ENCODE peak calls at places on chromosomes 1 and 21, in five cellular contexts. L is suprapubic skin, U is transverse colon, Y is vagina, N is SK-N-SH. I is an unnamed sample.

GRCh38 chr1:21886486-21887215 is 50.5 kb downstream of the HSPG2 start:
- DNase-seq in L (no peak), N (no peak), Y (no peak), U (no peak), I (no peak)

GRCh38 chr1:170048515-170048914 is 26.0 kb downstream of the KIFAP3 start:
- DNase-seq in L (no peak), N (no peak), Y (no peak), U (no peak), I (no peak)

GRCh38 chr1:48439380-48439779 is 32.6 kb downstream of the SPATA6 start:
- DNase-seq in N (no peak), U (no peak), L (no peak), Y (no peak), I (no peak)

GRCh38 chr1:2346691-2347408 is 44.5 kb downstream of the MORN1 start:
- DNase-seq in N (no peak), U (no peak), Y (no peak), L (peak; percentile 44), I (no peak)

GRCh38 chr1:198254948-198255347 is 98.2 kb downstream of the NEK7 start:
- DNase-seq in U (no peak), Y (no peak), L (no peak), N (no peak), I (no peak)

GRCh38 chr21:29240136-29240535 is 58.6 kb upstream of the BACH1 start:
- DNase-seq in N (no peak), L (no peak), Y (no peak), U (no peak), I (no peak)

GRCh38 chr1:43913666-43914325 is 19.8 kb upstream of the ARTN start:
- DNase-seq in L (no peak), N (no peak), Y (no peak), U (no peak), I (no peak)

GRCh38 chr21:27507695-27508094 is 540.8 kb upstream of the ADAMTS5 start:
- DNase-seq in N (no peak), Y (no peak), L (no peak), U (no peak), I (no peak)

GRCh38 chr1:85321237-85321964 is 45.0 kb upstream of the BCL10 start:
- DNase-seq in U (no peak), L (no peak), N (no peak), Y (no peak), I (peak; percentile 18)

GRCh38 chr1:198584163-198584562 is 43.7 kb upstream of the ATP6V1G3 start:
- DNase-seq in L (no peak), U (no peak), Y (no peak), N (no peak), I (no peak)

GRCh38 chr1:222592171-222592570 is 2.4 kb upstream of the TAF1A start:
- DNase-seq in L (no peak), N (no peak), Y (no peak), U (no peak), I (no peak)

GRCh38 chr1:228340686-228341449 is 65.8 kb downstream of the TRIM11 start:
- DNase-seq in U (peak; percentile 9), N (peak; percentile 75), L (peak; percentile 52), Y (no peak), I (no peak)

GRCh38 chr1:84712288-84712874 is 22.1 kb upstream of the SSX2IP start:
- DNase-seq in Y (no peak), N (no peak), L (no peak), U (no peak), I (no peak)

GRCh38 chr1:245715970-245716369 is 561.2 kb downstream of the KIF26B start:
- DNase-seq in L (no peak), Y (no peak), N (no peak), U (no peak), I (no peak)

DNA sequence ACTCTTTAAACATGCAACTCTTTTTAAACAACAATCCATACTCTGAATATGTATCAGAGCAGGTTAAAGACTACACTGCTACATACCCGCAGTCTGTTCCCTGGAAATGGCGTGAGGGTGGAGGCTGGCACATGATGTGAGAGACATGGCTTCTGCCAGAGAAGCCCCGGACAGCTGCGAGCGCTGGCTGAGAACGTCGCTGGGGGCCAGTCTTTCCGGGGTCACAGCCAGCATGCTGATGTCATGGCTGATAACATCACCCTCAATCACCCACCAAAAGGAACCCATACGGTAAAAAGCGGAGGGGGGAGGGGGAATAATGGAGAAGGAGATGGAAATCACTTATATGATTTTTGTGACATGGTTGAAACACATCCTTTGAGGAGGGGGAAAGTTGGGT is 29.2 kb downstream of the C1orf198 start:
- DNase-seq in U (no peak), N (no peak), Y (no peak), L (no peak), I (no peak)
- TF ChIP-seq CTCF in U (no peak), N (no peak), Y (no peak), L (no peak), I (no peak)

GRCh38 chr1:206824327-206824726 is 41.1 kb upstream of the IL20 start:
- DNase-seq in Y (no peak), L (no peak), N (no peak), U (no peak), I (no peak)

GRCh38 chr1:206828061-206828460 is 37.4 kb upstream of the IL20 start:
- DNase-seq in N (no peak), L (no peak), Y (no peak), U (no peak), I (no peak)

GRCh38 chr1:206826409-206826808 is 39.0 kb upstream of the IL20 start:
- DNase-seq in U (no peak), N (no peak), L (no peak), Y (no peak), I (no peak)

GRCh38 chr1:206821493-206821892 is 43.9 kb upstream of the IL20 start:
- DNase-seq in U (no peak), N (no peak), Y (no peak), L (no peak), I (no peak)

DNA sequence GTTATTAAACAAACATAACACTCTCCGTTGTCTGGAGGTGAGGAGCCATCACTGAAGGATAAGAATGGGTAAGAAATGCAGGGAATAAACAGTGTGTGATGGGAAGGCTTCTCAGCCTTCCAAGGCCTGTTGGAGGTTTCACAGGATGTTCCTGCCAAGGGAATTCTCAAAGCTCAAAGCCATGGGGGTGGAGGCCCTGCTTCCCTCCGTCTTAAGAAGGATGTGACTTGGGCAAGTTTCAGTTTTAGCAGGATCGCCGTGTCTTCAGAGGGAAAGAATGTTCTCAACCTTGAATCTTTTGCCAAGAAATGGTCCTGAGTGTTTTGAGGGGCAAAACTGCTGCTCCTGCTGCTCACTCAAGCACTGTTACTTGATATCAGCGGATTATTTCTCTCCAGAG is 41.7 kb upstream of the IL20 start:
- DNase-seq in Y (no peak), U (no peak), L (no peak), N (no peak), I (no peak)
- TF ChIP-seq POLR2AphosphoS5 in Y (no peak), U (no peak), L (no peak), N (no peak), I (no peak)

GRCh38 chr1:151167116-151167515 is 1.2 kb downstream of the SCNM1 start:
- DNase-seq in U (no peak), L (no peak), Y (no peak), N (no peak), I (no peak)

GRCh38 chr1:151165281-151165737 is 393 bp downstream of the LYSMD1 start:
- DNase-seq in N (peak; percentile 67), L (peak; percentile 82), U (peak; percentile 49), Y (no peak), I (no peak)

GRCh38 chr1:151164732-151165280 is 896 bp downstream of the LYSMD1 start:
- DNase-seq in Y (no peak), N (no peak), L (no peak), U (no peak), I (no peak)

GRCh38 chr1:151166506-151166956 is 587 bp downstream of the SCNM1 start:
- DNase-seq in L (no peak), N (peak; percentile 47), Y (no peak), U (no peak), I (no peak)

GRCh38 chr1:151165738-151166505 is at the start of the genes LYSMD1 and SCNM1:
- DNase-seq in Y (no peak), U (peak; percentile 98), L (peak; percentile 99), N (peak; percentile 88), I (peak; percentile 99)
- TF ChIP-seq CTCF in Y (peak; percentile 37), U (no peak), L (peak; percentile 6), N (no peak), I (no peak)

GRCh38 chr1:218872928-218873327 is 300.8 kb upstream of the LYPLAL1 start:
- DNase-seq in U (no peak), N (no peak), Y (no peak), L (no peak), I (no peak)

GRCh38 chr1:218878369-218878768 is 295.3 kb upstream of the LYPLAL1 start:
- DNase-seq in N (no peak), L (no peak), Y (no peak), U (no peak), I (no peak)

GRCh38 chr1:218874801-218875400 is 298.8 kb upstream of the LYPLAL1 start:
- DNase-seq in Y (no peak), L (no peak), U (no peak), N (no peak), I (peak; percentile 11)

GRCh38 chr1:218872026-218872425 is 301.7 kb upstream of the LYPLAL1 start:
- DNase-seq in N (no peak), U (no peak), L (no peak), Y (no peak), I (no peak)

DNA sequence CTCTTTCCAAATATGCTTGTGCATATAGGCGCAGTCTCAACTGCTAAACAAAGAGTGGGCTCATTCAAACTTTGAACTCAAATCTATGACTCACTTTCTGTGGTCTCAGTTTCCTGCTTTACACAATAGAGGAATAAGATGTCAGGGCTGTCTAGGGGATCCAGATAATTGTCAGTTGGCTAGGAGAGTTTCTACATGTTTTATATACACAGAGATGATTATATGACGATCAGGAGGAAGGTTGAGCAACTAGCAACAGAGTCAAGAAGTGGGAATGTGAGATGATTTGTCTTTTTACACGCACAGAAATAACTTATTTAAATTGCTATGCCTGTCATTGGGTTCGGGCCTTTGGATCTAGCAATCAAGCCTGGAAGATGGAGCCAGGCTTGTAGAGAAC is 299.4 kb upstream of the LYPLAL1 start:
- DNase-seq in L (no peak), U (no peak), Y (no peak), N (no peak), I (peak; percentile 47)
- TF ChIP-seq POLR2AphosphoS5 in L (no peak), U (no peak), Y (no peak), N (no peak), I (no peak)

GRCh38 chr1:112707217-112708001 is 482 bp upstream of the RHOC start:
- DNase-seq in U (peak; percentile 92), L (peak; percentile 91), N (peak; percentile 96), Y (no peak), I (peak; percentile 55)
- TF ChIP-seq CTCF in U (peak; percentile 90), L (peak; percentile 87), N (peak; percentile 84), Y (peak; percentile 92), I (peak; percentile 74)

GRCh38 chr1:183467687-183468086 is 4.6 kb upstream of the SMG7 start:
- DNase-seq in L (no peak), N (no peak), Y (no peak), U (no peak), I (no peak)

GRCh38 chr1:183472488-183473285 is at the start of gene SMG7:
- DNase-seq in Y (no peak), L (peak; percentile 82), U (peak; percentile 59), N (no peak), I (peak; percentile 69)

GRCh38 chr1:183470961-183471747 is 1.1 kb upstream of the SMG7 start:
- DNase-seq in U (peak; percentile 70), Y (no peak), N (peak; percentile 74), L (peak; percentile 88), I (peak; percentile 69)

GRCh38 chr1:183471748-183472487 is 381 bp upstream of the SMG7 start:
- DNase-seq in N (peak; percentile 96), L (peak; percentile 98), Y (peak; percentile 97), U (peak; percentile 98), I (peak; percentile 97)

GRCh38 chr1:183470147-183470960 is 1.9 kb upstream of the SMG7 start:
- DNase-seq in Y (no peak), N (peak; percentile 72), U (peak; percentile 95), L (peak; percentile 91), I (peak; percentile 74)
- TF ChIP-seq POLR2AphosphoS5 in Y (peak; percentile 13), N (peak; percentile 27), U (peak; percentile 96), L (no peak), I (peak; percentile 59)